ENCODE peak calls at places on chromosomes 5 and 9, in nine cellular contexts. H is G401, U is AG09319, K is BJ, I is IMR-90, L is COLO829, Z is hippocampal formation, S is HCT116, V is NCI-H1694 treated with DMSO at 0.1 percent for 48 hours. X is an unnamed sample.

GRCh38 chr9:126295516-126295915 is 31.1 kb upstream of the MVB12B start:
- DNase-seq in H (peak), U (no peak), K (no peak), I (no peak), L (no peak), Z (no peak), S (no peak), V (no peak), X (no peak)

GRCh38 chr9:79012561-79012960 is 559.2 kb upstream of the TLE4 start:
- DNase-seq in H (peak), U (no peak), K (peak), I (peak), L (peak), Z (no peak), S (no peak), V (no peak), X (no peak)

GRCh38 chr5:177349362-177349647 is 2.2 kb downstream of the LMAN2 start:
- DNase-seq in H (no peak), U (no peak), K (no peak), I (no peak), L (no peak), Z (no peak), S (no peak), V (no peak), X (no peak)

GRCh38 chr5:57749396-57749795 is 266.8 kb upstream of the ACTBL2 start:
- DNase-seq in H (no peak), U (no peak), K (no peak), I (peak), L (no peak), Z (no peak), S (no peak), V (no peak), X (no peak)

GRCh38 chr9:68980341-68980914 is 33.5 kb downstream of the PRKACG start:
- DNase-seq in H (peak), U (no peak), K (no peak), I (no peak), L (no peak), Z (no peak), S (no peak), V (no peak), X (no peak)

GRCh38 chr5:83589786-83590185 is 118.2 kb downstream of the VCAN start:
- DNase-seq in H (no peak), U (no peak), K (no peak), I (no peak), L (no peak), Z (no peak), S (no peak), V (peak), X (no peak)

GRCh38 chr9:37002413-37003217 is 31.5 kb downstream of the PAX5 start:
- DNase-seq in H (no peak), U (no peak), K (no peak), I (no peak), L (no peak), Z (no peak), S (no peak), V (no peak), X (no peak)

GRCh38 chr9:135053133-135053532 is 34.3 kb upstream of the OLFM1 start:
- DNase-seq in H (no peak), U (no peak), K (no peak), I (no peak), L (no peak), Z (no peak), S (no peak), V (no peak), X (no peak)

GRCh38 chr9:129776566-129776937 is 23.7 kb upstream of the PTGES start:
- DNase-seq in H (no peak), U (no peak), K (no peak), I (peak), L (no peak), Z (no peak), S (no peak), V (no peak), X (no peak)

GRCh38 chr9:1639166-1639565 is 376.0 kb upstream of the SMARCA2 start:
- DNase-seq in H (no peak), U (no peak), K (no peak), I (no peak), L (no peak), Z (no peak), S (no peak), V (no peak), X (no peak)

GRCh38 chr5:17445185-17445584 is 52.8 kb upstream of the TAF11L2 start:
- DNase-seq in H (no peak), U (no peak), K (no peak), I (no peak), L (no peak), Z (no peak), S (no peak), V (no peak), X (no peak)

GRCh38 chr9:546797-547223 is 294.7 kb upstream of the DMRT1 start:
- DNase-seq in H (peak), U (no peak), K (no peak), I (no peak), L (no peak), Z (peak), S (no peak), V (peak), X (no peak)

GRCh38 chr5:155128786-155129512 is 115.4 kb downstream of the KIF4B start:
- DNase-seq in H (no peak), U (no peak), K (no peak), I (no peak), L (no peak), Z (no peak), S (no peak), V (no peak), X (no peak)

GRCh38 chr5:20619606-20620005 is 631.6 kb upstream of the CDH18 start:
- DNase-seq in H (peak), U (no peak), K (no peak), I (no peak), L (no peak), Z (no peak), S (no peak), V (peak), X (no peak)

GRCh38 chr9:127423591-127423933 is 620 bp upstream of the ZNF79 start:
- DNase-seq in H (no peak), U (no peak), K (no peak), I (no peak), L (no peak), Z (no peak), S (no peak), V (no peak), X (no peak)

GRCh38 chr5:143985832-143986485 is 174.0 kb downstream of the HMHB1 start:
- DNase-seq in H (no peak), U (peak), K (peak), I (peak), L (no peak), Z (no peak), S (no peak), V (no peak), X (no peak)

GRCh38 chr9:19409406-19410194 is 791 bp downstream of the ACER2 start:
- DNase-seq in H (peak), U (no peak), K (no peak), I (no peak), L (no peak), Z (no peak), S (peak), V (peak), X (no peak)

GRCh38 chr5:90326995-90327394 is 82.6 kb downstream of the CETN3 start:
- DNase-seq in H (no peak), U (no peak), K (no peak), I (no peak), L (no peak), Z (no peak), S (no peak), V (no peak), X (no peak)

GRCh38 chr9:97462914-97463313 is 38.6 kb upstream of the TMOD1 start:
- DNase-seq in H (no peak), U (no peak), K (no peak), I (no peak), L (no peak), Z (no peak), S (no peak), V (no peak), X (no peak)